ENCODE peak calls at places on chromosomes 1 and 21, in four cellular contexts. T, L, P and H are unnamed samples.
A peak's percentile ranks its signal among the peaks of the same experiment; 100 is the strongest.

GRCh38 chr1:154661110-154661509 is 53.1 kb upstream of the ADAR start:
- DNase-seq in T (no peak), L (no peak), P (no peak), H (no peak)

GRCh38 chr1:202861420-202862121 is 27.4 kb downstream of the RABIF start:
- DNase-seq in T (peak; percentile 76), L (peak; percentile 94), P (peak; percentile 98), H (peak; percentile 95)

GRCh38 chr21:23936224-23936623 is 1671.1 kb downstream of the MRPL39 start:
- DNase-seq in T (peak; percentile 2), L (no peak), P (no peak), H (no peak)

GRCh38 chr21:41681336-41681801 is 85.5 kb downstream of the RIPK4 start:
- DNase-seq in T (no peak), L (no peak), P (no peak), H (no peak)

GRCh38 chr1:15116966-15117365 is 36.6 kb upstream of the TMEM51 start:
- DNase-seq in T (no peak), L (no peak), P (no peak), H (no peak)

GRCh38 chr1:204255225-204255624 is 41.4 kb upstream of the GOLT1A start:
- DNase-seq in T (no peak), L (no peak), P (no peak), H (no peak)

GRCh38 chr1:188903241-188903640 is 1574.4 kb downstream of the BRINP3 start:
- DNase-seq in T (no peak), L (no peak), P (no peak), H (no peak)

GRCh38 chr1:204130989-204131892 is 20.6 kb downstream of the ETNK2 start:
- DNase-seq in T (no peak), L (no peak), P (no peak), H (peak; percentile 79)

GRCh38 chr1:6424000-6424565 is 493 bp upstream of the ESPN start:
- DNase-seq in T (no peak), L (peak; percentile 56), P (no peak), H (no peak)

GRCh38 chr1:152182942-152183341 is 23.9 kb upstream of the RPTN start:
- DNase-seq in T (no peak), L (no peak), P (no peak), H (peak; percentile 45)

GRCh38 chr1:167239257-167239656 is 18.6 kb downstream of the POU2F1 start:
- DNase-seq in T (no peak), L (no peak), P (no peak), H (no peak)

GRCh38 chr1:96634863-96635262 is 86.7 kb upstream of the PTBP2 start:
- DNase-seq in T (no peak), L (no peak), P (no peak), H (no peak)

GRCh38 chr1:212225416-212225815 is 59.8 kb upstream of the PPP2R5A start:
- DNase-seq in T (no peak), L (no peak), P (no peak), H (no peak)

GRCh38 chr21:37593740-37594471 is 227.3 kb downstream of the DYRK1A start:
- DNase-seq in T (no peak), L (no peak), P (no peak), H (no peak)

GRCh38 chr1:4046836-4047461 is 146.9 kb upstream of the C1orf174 start:
- DNase-seq in T (no peak), L (no peak), P (peak; percentile 67), H (no peak)

GRCh38 chr1:189141056-189141455 is 1336.6 kb downstream of the BRINP3 start:
- DNase-seq in T (no peak), L (no peak), P (no peak), H (no peak)

GRCh38 chr1:47927165-47927564 is 70.0 kb downstream of the TRABD2B start:
- DNase-seq in T (no peak), L (no peak), P (no peak), H (no peak)

GRCh38 chr1:24735156-24735618 is 10.1 kb upstream of the CLIC4 start:
- DNase-seq in T (no peak), L (no peak), P (no peak), H (no peak)

GRCh38 chr1:36350659-36351171 is 27.3 kb upstream of the EVA1B start:
- DNase-seq in T (no peak), L (no peak), P (no peak), H (peak; percentile 84)

GRCh38 chr1:232428781-232429530 is 201.0 kb downstream of the SIPA1L2 start:
- DNase-seq in T (no peak), L (no peak), P (no peak), H (no peak)

GRCh38 chr1:202615501-202616354 is 94.5 kb downstream of the SYT2 start:
- DNase-seq in T (peak; percentile 36), L (no peak), P (no peak), H (no peak)

GRCh38 chr1:245154429-245155185 is at the start of gene KIF26B:
- DNase-seq in T (peak; percentile 41), L (no peak), P (peak; percentile 87), H (peak; percentile 64)

GRCh38 chr1:108747898-108748297 is 1.4 kb downstream of the STXBP3 start:
- DNase-seq in T (no peak), L (no peak), P (no peak), H (no peak)

GRCh38 chr1:50930965-50931737 is 28.9 kb downstream of the FAF1 start:
- DNase-seq in T (no peak), L (no peak), P (no peak), H (no peak)

GRCh38 chr21:33578214-33578613 is 10.3 kb downstream of the DONSON start:
- DNase-seq in T (no peak), L (no peak), P (no peak), H (no peak)

GRCh38 chr1:30085814-30086770 is 637.3 kb downstream of the MATN1 start:
- DNase-seq in T (peak; percentile 53), L (no peak), P (no peak), H (no peak)

DNA sequence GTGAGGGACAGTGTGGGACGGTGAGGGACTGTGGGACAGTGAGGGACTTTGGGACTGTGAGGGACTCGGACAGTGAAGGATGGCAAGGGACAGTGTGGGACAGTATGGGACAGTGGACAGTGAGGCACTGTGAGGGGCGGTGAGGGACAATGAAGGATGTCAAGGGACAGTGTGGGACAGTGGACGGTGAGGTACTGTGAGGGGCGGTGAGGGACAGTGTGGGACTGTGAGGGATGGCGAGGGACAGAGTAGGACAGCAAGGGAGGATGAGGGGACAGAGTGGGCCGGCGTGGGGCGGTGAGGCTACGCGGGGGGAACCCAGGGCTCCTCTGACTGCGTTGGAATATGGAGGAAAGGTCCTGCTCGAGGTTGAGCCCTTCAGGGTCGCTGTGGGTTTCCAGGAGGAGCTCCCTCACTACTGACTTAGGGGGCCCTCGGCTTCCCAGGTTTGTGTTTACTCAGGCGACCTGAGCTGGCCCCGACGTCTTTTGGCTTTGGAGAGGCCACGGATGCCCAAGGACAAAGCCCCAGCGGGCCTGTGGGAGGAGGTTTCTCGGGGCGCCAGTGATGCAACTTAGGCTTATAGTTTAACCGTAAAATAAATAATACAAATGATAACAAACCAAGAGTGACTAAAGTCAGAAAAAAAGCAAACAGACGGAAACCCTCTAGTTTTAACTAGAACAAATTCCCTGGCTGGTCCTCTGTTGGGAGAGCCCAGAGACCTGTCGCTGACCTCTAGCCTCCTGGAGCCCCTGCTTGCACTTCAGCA is 1.1 kb upstream of the ERRFI1 start:
- DNase-seq in T (no peak), L (peak; percentile 71), P (no peak), H (no peak)
- TF ChIP-seq POLR2A in T (no peak), L (no peak), P (no peak), H (no peak)

DNA sequence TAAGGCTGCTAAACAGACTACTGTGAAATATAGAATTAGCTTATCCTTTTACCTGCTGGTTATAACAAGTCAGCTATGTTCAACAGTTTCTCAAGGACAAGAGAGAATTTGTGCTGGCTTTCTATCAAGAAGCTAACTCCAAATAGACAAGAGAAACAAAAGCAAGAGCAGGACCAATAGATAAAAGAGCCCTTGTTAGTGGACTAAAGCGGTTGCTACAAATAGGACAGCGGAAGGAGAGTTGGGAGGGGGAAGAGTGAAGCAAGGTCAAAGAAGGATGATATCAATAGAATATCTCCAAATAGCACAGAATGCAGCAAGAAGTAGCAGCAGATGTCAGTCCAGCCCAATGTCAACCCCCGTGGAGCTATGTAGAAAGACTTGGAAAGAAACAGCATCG is 53.0 kb upstream of the AKT3 start:
- DNase-seq in T (no peak), L (no peak), P (no peak), H (no peak)
- TF ChIP-seq POLR2A in T (no peak), L (no peak), P (no peak), H (no peak)

GRCh38 chr1:225811622-225812487 is 1.9 kb downstream of the EPHX1 start:
- DNase-seq in T (no peak), L (no peak), P (peak; percentile 84), H (no peak)

GRCh38 chr1:225813250-225813964 is 3.5 kb downstream of the EPHX1 start:
- DNase-seq in T (no peak), L (peak; percentile 87), P (peak; percentile 92), H (peak; percentile 44)

GRCh38 chr1:225812488-225813249 is 2.7 kb downstream of the EPHX1 start:
- DNase-seq in T (no peak), L (no peak), P (peak; percentile 84), H (no peak)

GRCh38 chr1:225808136-225808535 is 1.8 kb upstream of the EPHX1 start:
- DNase-seq in T (no peak), L (no peak), P (no peak), H (no peak)

DNA sequence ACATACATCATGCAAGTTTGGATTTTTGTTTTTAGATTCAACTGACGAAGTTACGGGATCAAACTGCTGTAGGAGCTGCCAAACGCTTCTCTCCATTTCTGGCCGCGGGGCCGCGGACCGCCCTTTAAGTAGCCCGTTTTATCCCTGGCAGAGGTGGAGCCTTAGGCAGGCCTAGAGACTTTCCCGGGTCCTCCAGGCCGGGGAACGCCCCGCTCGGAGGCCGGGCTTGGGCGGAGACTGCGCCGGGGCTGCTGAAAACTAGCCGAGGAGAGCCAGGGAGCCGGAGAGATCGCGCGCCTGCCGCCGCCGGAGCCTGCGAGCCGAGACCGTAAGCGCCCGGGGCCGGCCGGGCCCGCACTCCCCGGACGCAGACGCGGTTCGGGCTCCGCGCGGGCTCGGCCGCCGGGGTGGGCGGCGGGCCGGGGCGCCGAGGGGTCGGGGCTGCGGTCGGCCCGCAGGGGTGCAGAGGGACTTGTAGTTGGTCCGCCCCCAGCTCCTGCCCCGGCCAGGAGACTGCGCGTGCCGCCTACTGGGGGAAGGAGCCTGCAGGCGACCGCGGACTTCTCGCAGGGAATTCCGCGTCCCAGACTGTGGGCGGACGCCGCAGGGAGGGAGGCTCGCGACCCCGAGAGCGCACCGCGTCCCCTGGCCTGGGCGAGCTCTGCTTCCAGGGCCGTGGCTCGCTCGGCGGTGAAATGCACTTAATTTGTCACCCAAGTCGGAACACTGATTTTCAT is at the start of gene EPHX1:
- DNase-seq in T (peak; percentile 91), L (peak; percentile 91), P (peak; percentile 98), H (peak; percentile 98)
- TF ChIP-seq POLR2A in T (no peak), L (no peak), P (no peak), H (peak; percentile 95)

GRCh38 chr1:201461783-201462441 is 7.1 kb downstream of the PHLDA3 start:
- DNase-seq in T (no peak), L (peak; percentile 94), P (peak; percentile 96), H (peak; percentile 91)
- TF ChIP-seq POLR2A in T (no peak), L (no peak), P (no peak), H (peak; percentile 39)

GRCh38 chr1:147235822-147236221 is 6.7 kb upstream of the CHD1L start:
- DNase-seq in T (no peak), L (no peak), P (no peak), H (no peak)
- TF ChIP-seq POLR2A in T (no peak), L (no peak), P (no peak), H (no peak)